ENCODE peak calls at places on chromosomes 13 and 19, in nine cellular contexts. T, C, S, O, Q, I, W, R and B are unnamed samples.

GRCh38 chr19:11581740-11582139 is 4.3 kb upstream of the ACP5 start:
- DNase-seq in R (no peak), Q (no peak), S (no peak), T (no peak), W (no peak), O (no peak), C (no peak), I (no peak), B (no peak)

GRCh38 chr13:49046002-49046401 is 70.3 kb downstream of the FNDC3A start:
- DNase-seq in I (no peak), W (no peak), Q (no peak), O (no peak), S (no peak), C (no peak), R (no peak), T (no peak), B (no peak)

GRCh38 chr13:99812611-99813010 is 159.0 kb downstream of the ZIC5 start:
- DNase-seq in T (peak; percentile 26), W (no peak), R (no peak), Q (no peak), O (no peak), C (no peak), S (no peak), I (no peak), B (no peak)

GRCh38 chr13:109998808-109999528 is 212.6 kb upstream of the IRS2 start:
- DNase-seq in O (no peak), S (no peak), T (no peak), C (no peak), Q (no peak), I (no peak), R (no peak), W (no peak), B (no peak)

GRCh38 chr13:79307866-79308298 is 98.2 kb downstream of the RBM26 start:
- DNase-seq in R (no peak), T (no peak), O (no peak), C (no peak), W (no peak), I (peak; percentile 22), S (peak; percentile 31), Q (no peak), B (no peak)

GRCh38 chr19:55498246-55498645 is 10.0 kb downstream of the SSC5D start:
- DNase-seq in T (no peak), O (no peak), R (no peak), W (no peak), I (no peak), C (no peak), Q (no peak), S (no peak), B (no peak)

GRCh38 chr19:38213911-38214625 is 10.0 kb downstream of the DPF1 start:
- DNase-seq in W (no peak), I (no peak), T (no peak), C (no peak), O (no peak), S (no peak), Q (no peak), R (no peak), B (no peak)

GRCh38 chr19:3175761-3176714 is 2.5 kb upstream of the S1PR4 start:
- DNase-seq in C (no peak), I (no peak), O (no peak), T (peak; percentile 36), W (no peak), Q (no peak), S (no peak), R (no peak), B (peak; percentile 90)

GRCh38 chr13:88000787-88001186 is 329.6 kb downstream of the SLITRK5 start:
- DNase-seq in Q (no peak), W (no peak), I (no peak), R (no peak), O (no peak), S (no peak), T (no peak), C (no peak), B (no peak)

GRCh38 chr19:44903602-44904425 is 1.8 kb upstream of the APOE start:
- DNase-seq in Q (peak; percentile 74), O (peak; percentile 56), I (peak; percentile 63), C (peak; percentile 69), T (peak; percentile 78), S (peak; percentile 84), R (no peak), W (peak; percentile 78), B (peak; percentile 71)

GRCh38 chr19:1691589-1692290 is 39.3 kb upstream of the TCF3 start:
- DNase-seq in W (no peak), S (no peak), R (no peak), I (no peak), Q (no peak), O (no peak), T (no peak), C (no peak), B (no peak)

GRCh38 chr13:30818323-30818960 is 83.1 kb downstream of the ALOX5AP start:
- DNase-seq in C (peak; percentile 81), I (no peak), Q (no peak), S (no peak), O (peak; percentile 78), R (peak; percentile 51), T (no peak), W (no peak), B (no peak)

GRCh38 chr19:1873524-1874473 is 10.4 kb upstream of the KLF16 start:
- DNase-seq in R (no peak), T (peak; percentile 74), W (peak; percentile 88), S (peak; percentile 30), O (no peak), Q (peak; percentile 67), C (no peak), I (peak; percentile 72), B (peak; percentile 22)

GRCh38 chr13:96391606-96392005 is 301.7 kb downstream of the HS6ST3 start:
- DNase-seq in Q (no peak), R (no peak), O (no peak), C (no peak), W (no peak), S (no peak), I (no peak), T (no peak), B (no peak)

GRCh38 chr13:23902975-23903905 is 5.9 kb upstream of the C1QTNF9B start:
- DNase-seq in C (peak; percentile 18), O (no peak), R (no peak), Q (no peak), I (no peak), S (no peak), T (no peak), W (no peak), B (no peak)

GRCh38 chr13:50132937-50133276 is 117.7 kb downstream of the KCNRG start:
- DNase-seq in C (peak; percentile 10), R (no peak), T (no peak), O (no peak), W (no peak), Q (no peak), S (no peak), I (no peak), B (no peak)

GRCh38 chr19:44596428-44597130 is 16.8 kb upstream of the IGSF23 start:
- DNase-seq in O (no peak), W (no peak), C (no peak), S (no peak), T (no peak), I (no peak), Q (no peak), R (no peak), B (peak; percentile 55)

GRCh38 chr19:51470966-51471365 is 7.4 kb upstream of the CEACAM18 start:
- DNase-seq in R (no peak), T (no peak), W (no peak), I (no peak), O (no peak), S (no peak), Q (no peak), C (no peak), B (no peak)

DNA sequence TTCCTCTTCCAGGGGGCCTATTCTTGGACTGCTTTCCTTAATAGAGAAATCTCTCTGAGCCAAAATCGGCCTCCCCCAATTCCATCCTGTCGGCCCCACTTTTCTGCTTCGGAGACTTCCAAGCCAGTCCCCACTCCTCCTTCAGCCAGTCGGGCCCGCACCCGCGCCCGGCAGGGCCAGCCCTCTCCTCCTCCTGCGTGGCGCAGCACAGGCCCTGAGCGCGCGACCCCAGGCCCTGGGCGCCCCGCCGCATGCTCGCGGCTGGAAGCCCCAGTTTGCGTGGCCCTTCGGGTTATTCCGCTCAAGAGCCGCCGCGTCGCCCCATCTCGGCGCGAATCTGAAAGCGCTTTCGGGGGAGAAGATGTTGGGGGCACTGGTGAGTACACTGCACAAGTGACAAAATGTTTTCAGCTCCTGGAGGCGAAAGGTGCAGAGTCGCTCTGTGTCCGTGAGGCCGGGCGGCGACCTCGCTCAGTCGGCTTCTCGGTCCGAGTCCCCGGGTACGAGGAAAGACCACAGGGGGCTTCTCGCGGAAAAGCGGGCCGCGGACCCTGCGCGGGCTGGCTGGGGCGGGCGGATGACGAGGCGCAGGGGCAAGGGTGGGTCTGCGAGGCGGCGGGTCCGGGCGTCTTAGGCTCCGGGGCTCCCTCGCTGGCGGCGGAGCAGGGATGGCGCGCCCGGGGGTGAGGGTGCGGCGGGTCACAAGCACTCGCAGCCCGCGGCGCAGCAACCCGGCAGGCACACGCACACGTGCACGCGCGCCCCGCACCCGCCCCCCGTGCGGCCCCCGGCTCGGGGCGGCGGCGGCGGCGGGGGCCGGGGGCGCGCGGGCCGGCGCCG is at the start of gene IL17D:
- DNase-seq in T (peak; percentile 32), S (no peak), W (no peak), O (no peak), I (no peak), C (peak; percentile 56), Q (no peak), R (no peak), B (peak; percentile 60)
- TF ChIP-seq CTCF in T (no peak), S (no peak), W (no peak), O (no peak), I (no peak), C (no peak), Q (no peak), R (no peak), B (no peak)

GRCh38 chr19:7368456-7368855 is 19.7 kb downstream of the ARHGEF18 start:
- DNase-seq in W (no peak), Q (no peak), R (no peak), O (peak; percentile 95), T (no peak), C (no peak), I (no peak), S (no peak), B (no peak)
- H3K4me1 ChIP-seq in W (no peaks in the 10 kb centered on the region), Q (no peaks in the 10 kb centered on the region), R (no peaks in the 10 kb centered on the region), O (peaks cover 11% of the 10 kb centered on the region), T (no peaks in the 10 kb centered on the region), C (no peaks in the 10 kb centered on the region), I (no peaks in the 10 kb centered on the region), S (no peaks in the 10 kb centered on the region), B (no peaks in the 10 kb centered on the region)

DNA sequence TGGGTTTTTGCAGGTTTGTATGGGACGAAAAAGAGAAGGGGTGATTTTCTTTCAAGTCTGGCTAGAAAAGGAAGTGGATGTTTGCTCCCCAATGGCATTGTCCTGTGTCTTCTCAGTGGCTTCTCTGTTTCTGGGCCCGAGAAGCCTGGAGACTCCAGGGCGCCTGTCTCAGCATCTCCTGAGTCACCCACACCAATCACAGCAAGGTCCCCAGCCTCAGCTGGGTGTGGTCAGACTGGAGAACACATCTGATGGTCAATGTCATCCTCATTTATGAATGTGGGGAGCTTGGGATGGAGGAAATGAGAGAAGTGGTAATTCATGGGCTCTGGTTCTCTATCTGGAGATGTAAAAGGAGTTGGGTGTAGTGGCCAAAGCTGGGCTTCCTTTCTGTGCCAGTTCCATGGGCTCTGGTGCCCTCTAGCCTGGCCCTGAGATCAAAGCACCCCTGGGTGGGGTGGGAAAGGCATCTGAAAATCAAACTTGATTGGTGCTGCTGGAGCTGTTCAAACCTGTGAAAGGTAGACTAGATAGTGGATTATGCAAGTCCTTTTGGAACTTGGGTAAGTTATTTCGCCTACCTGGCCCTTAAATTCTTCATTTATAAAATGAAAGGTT is 13.4 kb downstream of the RASL11A start:
- DNase-seq in I (no peak), W (no peak), R (no peak), S (peak; percentile 19), T (no peak), C (no peak), Q (no peak), O (no peak), B (peak; percentile 24)
- TF ChIP-seq CTCF in I (peak; percentile 43), W (no peak), R (peak; percentile 36), S (peak; percentile 38), T (peak; percentile 7), C (peak; percentile 43), Q (peak; percentile 55), O (no peak), B (no peak)

GRCh38 chr19:53660584-53660983 is 28.8 kb downstream of the DPRX start:
- DNase-seq in O (no peak), S (no peak), Q (no peak), C (no peak), W (no peak), I (no peak), R (no peak), T (no peak), B (no peak)
- H3K4me1 ChIP-seq in O (no peaks in the 10 kb centered on the region), S (peaks cover 9% of the 10 kb centered on the region), Q (peaks cover 5% of the 10 kb centered on the region), C (no peaks in the 10 kb centered on the region), W (no peaks in the 10 kb centered on the region), I (no peaks in the 10 kb centered on the region), R (no peaks in the 10 kb centered on the region), T (no peaks in the 10 kb centered on the region), B (no peaks in the 10 kb centered on the region)